ENCODE peak calls at places on chromosomes 2 and 18, in five cellular contexts. C, Z, W, Q and F are unnamed samples.

GRCh38 chr2:161117506-161117905 is 42.7 kb upstream of the TANK start:
- DNase-seq in Z (no peak), Q (peak), C (no peak), W (no peak), F (no peak)

GRCh38 chr2:32591669-32592463 is 36.0 kb upstream of the TTC27 start:
- DNase-seq in Q (peak), W (peak), C (no peak), Z (no peak), F (peak)

GRCh38 chr2:235073938-235074337 is 122.1 kb downstream of the SH3BP4 start:
- DNase-seq in W (no peak), Q (no peak), C (no peak), Z (no peak), F (no peak)

GRCh38 chr2:182324665-182325064 is 102.2 kb downstream of the PDE1A start:
- DNase-seq in W (peak), Z (no peak), C (no peak), Q (peak), F (peak)

GRCh38 chr2:101307950-101308431 is 510 bp downstream of the RNF149 start:
- DNase-seq in Z (no peak), Q (no peak), C (no peak), W (peak), F (peak)

GRCh38 chr2:130387804-130388203 is 31.9 kb downstream of the PTPN18 start:
- DNase-seq in C (no peak), Q (no peak), Z (no peak), W (no peak), F (no peak)

GRCh38 chr2:112730182-112730581 is 9.4 kb downstream of the NT5DC4 start:
- DNase-seq in W (no peak), Q (no peak), Z (no peak), C (no peak), F (no peak)

GRCh38 chr2:105754011-105754410 is 9.3 kb downstream of the NCK2 start:
- DNase-seq in Z (no peak), W (no peak), C (no peak), Q (no peak), F (no peak)

GRCh38 chr18:35389095-35389618 is 12.0 kb upstream of the ZNF396 start:
- DNase-seq in Z (no peak), Q (peak), C (no peak), W (peak), F (peak)

GRCh38 chr18:41170346-41170745 is 784.7 kb upstream of the PIK3C3 start:
- DNase-seq in W (peak), Q (peak), Z (no peak), C (no peak), F (peak)

GRCh38 chr18:32324173-32324572 is 134.3 kb downstream of the MEP1B start:
- DNase-seq in W (peak), C (no peak), Z (no peak), Q (no peak), F (peak)

GRCh38 chr2:221068123-221068522 is 504.0 kb downstream of the EPHA4 start:
- DNase-seq in W (peak), Q (no peak), C (no peak), Z (no peak), F (peak)

GRCh38 chr2:169260246-169260645 is 102.1 kb downstream of the LRP2 start:
- DNase-seq in W (no peak), C (no peak), Z (no peak), Q (no peak), F (no peak)

GRCh38 chr18:2111456-2111855 is 459.8 kb downstream of the METTL4 start:
- DNase-seq in W (peak), C (no peak), Q (peak), Z (no peak), F (peak)

GRCh38 chr2:10536569-10537133 is 88.5 kb upstream of the ODC1 start:
- DNase-seq in Z (no peak), W (no peak), C (no peak), Q (no peak), F (no peak)

GRCh38 chr2:16773080-16773713 is 107.6 kb upstream of the CYRIA start:
- DNase-seq in Z (no peak), Q (peak), W (peak), C (no peak), F (peak)

GRCh38 chr2:23138686-23139085 is 246.3 kb upstream of the KLHL29 start:
- DNase-seq in Q (no peak), W (no peak), Z (no peak), C (no peak), F (no peak)

GRCh38 chr18:52700757-52701156 is 360.8 kb downstream of the DCC start:
- DNase-seq in Z (no peak), Q (no peak), W (no peak), C (no peak), F (no peak)

GRCh38 chr2:9702604-9703084 is 71.8 kb upstream of the YWHAQ start:
- DNase-seq in Z (no peak), Q (no peak), W (no peak), C (no peak), F (no peak)

GRCh38 chr2:239005586-239005985 is 157.7 kb downstream of the TWIST2 start:
- DNase-seq in W (no peak), Q (no peak), Z (peak), C (no peak), F (no peak)

GRCh38 chr2:239003933-239004636 is 156.2 kb downstream of the TWIST2 start:
- DNase-seq in Z (peak), Q (no peak), C (no peak), W (no peak), F (no peak)

GRCh38 chr2:239001794-239002193 is 153.9 kb downstream of the TWIST2 start:
- DNase-seq in Z (no peak), Q (no peak), W (no peak), C (peak), F (no peak)

GRCh38 chr2:239002591-239002959 is 154.7 kb downstream of the TWIST2 start:
- DNase-seq in W (no peak), Z (no peak), Q (no peak), C (no peak), F (no peak)

DNA sequence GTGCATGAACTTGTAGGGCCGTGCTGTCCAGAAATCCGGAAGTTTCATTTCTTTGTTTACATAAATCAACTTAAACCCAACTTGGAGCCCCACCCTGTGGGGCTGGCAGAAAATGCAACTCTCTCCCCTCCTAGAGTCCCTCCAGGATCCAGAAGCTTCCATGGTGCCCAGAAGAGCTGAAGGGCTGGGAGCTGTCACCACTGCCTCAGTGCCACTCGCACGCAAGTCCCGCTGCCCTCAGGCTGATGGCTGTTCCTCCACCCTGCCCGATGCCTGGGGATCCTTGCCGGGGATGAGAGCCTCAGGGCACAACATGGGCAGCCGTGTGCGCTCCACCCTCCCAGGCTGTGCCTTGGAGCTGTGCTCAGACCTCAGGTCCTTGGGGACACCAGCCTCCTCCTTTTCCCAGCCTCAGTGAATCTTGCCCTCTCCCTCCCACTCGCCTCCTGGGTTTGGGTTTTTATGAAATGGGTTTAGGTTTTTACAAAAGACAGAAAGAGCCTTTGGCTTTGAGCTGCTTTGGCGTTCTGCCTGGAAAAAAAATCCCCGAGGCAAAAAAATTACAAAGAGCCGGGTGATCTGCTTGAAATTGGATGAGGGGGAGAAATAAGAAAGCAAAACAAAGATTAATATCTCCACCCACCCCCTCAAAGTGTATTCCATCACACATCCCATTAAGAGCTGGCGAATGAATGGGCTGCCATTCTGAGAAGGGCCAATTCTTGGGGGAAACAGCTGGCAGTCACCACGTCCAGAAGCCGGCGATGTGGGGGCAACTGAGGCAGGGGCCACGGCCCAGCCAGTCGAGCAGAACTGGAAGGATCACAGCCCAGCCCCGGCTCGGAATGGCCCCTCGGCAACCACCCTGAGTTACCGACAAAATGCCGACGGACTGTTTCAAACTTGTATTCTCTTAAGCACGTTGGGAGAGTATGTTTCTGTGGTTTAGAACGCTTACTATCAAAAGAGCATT is 155.4 kb downstream of the TWIST2 start:
- DNase-seq in W (peak), Z (no peak), Q (peak), C (no peak), F (peak)
- TF ChIP-seq CTCF in W (peak), Z (no peak), Q (no peak), C (no peak), F (peak)

DNA sequence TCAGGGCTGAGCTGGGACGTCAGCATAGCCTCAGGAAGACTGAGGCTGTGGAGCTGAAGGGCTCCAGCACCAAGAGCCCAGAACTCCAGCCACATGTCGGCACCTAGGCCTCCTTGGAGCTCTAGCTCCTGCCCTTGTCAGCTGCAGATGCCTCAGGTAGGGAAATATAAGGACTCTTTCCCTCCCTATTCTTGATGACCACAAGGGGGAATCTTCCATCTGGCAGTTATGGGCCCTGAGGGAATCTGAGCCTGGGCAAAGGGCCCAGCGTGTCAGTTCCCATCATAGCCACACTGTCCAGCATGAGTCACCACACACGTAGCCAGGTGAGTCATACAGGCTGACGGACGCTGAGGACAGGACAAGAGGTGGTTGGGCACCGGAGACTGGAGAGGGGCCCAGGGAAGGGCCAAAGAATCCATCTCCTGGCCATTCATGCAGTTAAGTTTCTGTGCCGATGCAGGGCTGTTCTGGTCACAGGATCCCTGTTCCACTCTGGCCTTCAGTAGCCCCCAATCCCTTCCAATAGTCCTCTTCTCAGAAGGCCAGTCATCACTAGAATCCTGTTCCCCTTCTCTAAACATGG is 1.8 kb downstream of the MPV17 start:
- DNase-seq in C (peak), Q (peak), W (peak), Z (peak), F (peak)
- TF ChIP-seq CTCF in C (no peak), Q (peak), W (peak), Z (no peak), F (peak)

GRCh38 chr2:31079665-31080064 is 58.6 kb downstream of the GALNT14 start:
- DNase-seq in W (no peak), Z (no peak), Q (no peak), C (no peak), F (no peak)
- TF ChIP-seq CTCF in W (peak), Z (no peak), Q (peak), C (no peak), F (peak)

GRCh38 chr2:176652300-176653182 is 383.3 kb downstream of the MTX2 start:
- DNase-seq in Z (no peak), Q (peak), W (peak), C (no peak), F (peak)

GRCh38 chr2:176650811-176651559 is 381.7 kb downstream of the MTX2 start:
- DNase-seq in C (no peak), W (no peak), Q (no peak), Z (no peak), F (no peak)

GRCh38 chr2:176647325-176648155 is 378.3 kb downstream of the MTX2 start:
- DNase-seq in Z (no peak), Q (no peak), W (no peak), C (no peak), F (no peak)

GRCh38 chr2:176648691-176649297 is 379.6 kb downstream of the MTX2 start:
- DNase-seq in Z (no peak), W (no peak), C (no peak), Q (no peak), F (no peak)

DNA sequence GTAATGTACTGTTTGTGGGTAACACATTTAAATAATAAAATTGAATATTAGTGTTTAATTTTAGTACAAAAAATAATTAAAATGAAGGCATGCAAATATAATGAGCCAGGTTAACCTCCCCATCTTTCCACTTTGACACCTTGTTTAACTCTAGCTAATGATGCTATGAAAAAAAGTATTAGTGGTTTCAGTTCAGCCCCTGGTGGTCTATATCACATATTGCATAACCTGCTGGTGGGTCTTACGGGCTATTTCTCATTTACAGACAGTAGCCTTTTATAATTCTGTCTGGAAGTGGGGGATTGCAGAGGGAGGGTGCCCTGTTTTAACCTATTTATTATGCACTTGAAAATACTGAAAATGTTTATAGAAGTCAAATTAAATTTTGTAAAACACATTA is 380.9 kb downstream of the MTX2 start:
- DNase-seq in W (no peak), Z (no peak), C (no peak), Q (no peak), F (no peak)
- TF ChIP-seq CTCF in W (no peak), Z (no peak), C (no peak), Q (no peak), F (no peak)

DNA sequence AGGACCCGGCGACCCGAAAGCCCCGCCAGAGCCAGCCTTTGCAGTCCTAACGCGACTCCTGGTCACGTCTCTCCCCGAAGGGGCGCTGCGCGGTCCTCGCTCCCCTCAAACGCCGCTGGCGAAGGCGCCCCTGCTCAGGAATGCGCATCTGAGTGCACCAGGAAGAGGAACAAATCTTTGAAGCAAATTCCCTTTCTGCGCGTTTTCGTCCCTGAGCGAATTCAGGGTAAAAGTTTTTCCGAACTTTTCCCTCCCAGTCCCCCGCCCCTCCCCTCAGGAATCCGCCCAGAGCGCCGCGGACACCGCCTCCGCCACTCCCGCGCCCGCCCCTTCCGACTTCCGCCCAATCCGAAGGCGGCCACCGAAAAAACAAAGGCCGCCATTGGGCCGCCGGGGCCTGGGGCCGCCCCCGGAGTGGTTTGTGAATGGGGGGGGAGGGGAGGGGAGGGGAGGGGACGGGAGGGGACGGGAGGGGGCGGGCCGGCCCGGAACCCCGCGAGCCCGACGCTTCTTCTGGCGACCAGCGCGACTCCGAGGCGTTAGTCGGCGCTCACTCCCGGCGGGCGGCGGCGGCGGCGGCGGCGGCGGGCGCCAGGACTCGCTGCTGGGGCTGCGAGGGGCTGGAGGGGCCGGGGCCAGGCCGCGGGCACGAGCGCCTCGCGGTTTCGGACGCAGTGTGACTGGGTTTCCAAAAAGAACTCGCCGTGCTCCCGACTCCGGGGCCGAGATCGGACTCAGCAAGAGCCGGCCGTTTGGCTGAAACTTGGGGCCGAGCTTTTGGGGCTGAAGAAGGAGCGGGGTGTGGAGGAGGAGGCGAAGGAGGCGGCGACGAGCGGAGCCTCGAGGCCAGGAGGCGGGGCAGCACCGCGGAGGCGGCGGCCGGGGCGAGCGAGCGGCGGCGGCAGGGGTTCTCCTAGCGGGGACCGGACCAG is at the start of gene FZD7:
- DNase-seq in W (peak), C (peak), Z (peak), Q (peak), F (peak)
- TF ChIP-seq CTCF in W (peak), C (no peak), Z (peak), Q (peak), F (peak)

GRCh38 chr2:134790487-134790886 is 47.9 kb upstream of the ACMSD start:
- DNase-seq in Q (peak), C (no peak), Z (no peak), W (no peak), F (no peak)
- TF ChIP-seq CTCF in Q (peak), C (no peak), Z (no peak), W (no peak), F (no peak)